ENCODE peak calls at places on chromosomes 12 and 14, in seven cellular contexts. One of them, this sample, is unnamed.

GRCh38 chr14:104143521-104144452 is 5.4 kb downstream of the KIF26A start:
- DNase-seq in GM23338: no peak
- DNase-seq in left ventricle myocardium inferior: no peak
- DNase-seq in stomach: peak; percentile 38
- DNase-seq in heart right ventricle: peak; percentile 10
- DNase-seq in breast epithelium: no peak
- DNase-seq in upper lobe of right lung: peak; percentile 60
- DNase-seq in this sample: no peak

GRCh38 chr12:53999596-54000104 is 311 bp upstream of the HOXC9 start:
- DNase-seq in heart right ventricle: no peak
- DNase-seq in left ventricle myocardium inferior: no peak
- DNase-seq in stomach: no peak
- DNase-seq in GM23338: peak; percentile 77
- DNase-seq in upper lobe of right lung: peak; percentile 57
- DNase-seq in breast epithelium: peak; percentile 64
- DNase-seq in this sample: no peak

GRCh38 chr14:80164991-80165390 is 46.3 kb downstream of the DIO2 start:
- DNase-seq in GM23338: no peak
- DNase-seq in heart right ventricle: no peak
- DNase-seq in upper lobe of right lung: no peak
- DNase-seq in left ventricle myocardium inferior: no peak
- DNase-seq in stomach: no peak
- DNase-seq in breast epithelium: no peak
- DNase-seq in this sample: no peak

GRCh38 chr14:63039800-63040380 is 5.4 kb downstream of the KCNH5 start:
- DNase-seq in stomach: no peak
- DNase-seq in upper lobe of right lung: no peak
- DNase-seq in left ventricle myocardium inferior: no peak
- DNase-seq in GM23338: peak; percentile 81
- DNase-seq in heart right ventricle: no peak
- DNase-seq in breast epithelium: no peak
- DNase-seq in this sample: peak; percentile 29

GRCh38 chr12:105332925-105333324 is 2.4 kb downstream of the C12orf75 start:
- DNase-seq in GM23338: no peak
- DNase-seq in left ventricle myocardium inferior: no peak
- DNase-seq in upper lobe of right lung: no peak
- DNase-seq in heart right ventricle: no peak
- DNase-seq in stomach: no peak
- DNase-seq in breast epithelium: no peak
- DNase-seq in this sample: no peak

GRCh38 chr12:20527396-20528154 is 159.2 kb downstream of the PDE3A start:
- DNase-seq in GM23338: no peak
- DNase-seq in breast epithelium: no peak
- DNase-seq in upper lobe of right lung: no peak
- DNase-seq in stomach: no peak
- DNase-seq in heart right ventricle: no peak
- DNase-seq in left ventricle myocardium inferior: no peak
- DNase-seq in this sample: peak; percentile 87

GRCh38 chr12:110345963-110346362 is 57.5 kb downstream of the ANAPC7 start:
- DNase-seq in heart right ventricle: no peak
- DNase-seq in left ventricle myocardium inferior: no peak
- DNase-seq in GM23338: no peak
- DNase-seq in breast epithelium: no peak
- DNase-seq in stomach: no peak
- DNase-seq in upper lobe of right lung: no peak
- DNase-seq in this sample: no peak

GRCh38 chr14:22549304-22549962 is 39.6 kb downstream of the DAD1 start:
- DNase-seq in GM23338: no peak
- DNase-seq in breast epithelium: no peak
- DNase-seq in left ventricle myocardium inferior: no peak
- DNase-seq in heart right ventricle: no peak
- DNase-seq in stomach: no peak
- DNase-seq in upper lobe of right lung: no peak
- DNase-seq in this sample: no peak

GRCh38 chr12:19482551-19483109 is 43.3 kb downstream of the AEBP2 start:
- DNase-seq in left ventricle myocardium inferior: no peak
- DNase-seq in breast epithelium: no peak
- DNase-seq in heart right ventricle: peak; percentile 22
- DNase-seq in stomach: no peak
- DNase-seq in GM23338: peak; percentile 64
- DNase-seq in upper lobe of right lung: no peak
- DNase-seq in this sample: no peak

GRCh38 chr12:82461393-82461792 is 103.1 kb downstream of the METTL25 start:
- DNase-seq in left ventricle myocardium inferior: no peak
- DNase-seq in stomach: no peak
- DNase-seq in upper lobe of right lung: no peak
- DNase-seq in breast epithelium: no peak
- DNase-seq in GM23338: no peak
- DNase-seq in heart right ventricle: no peak
- DNase-seq in this sample: no peak

GRCh38 chr12:10551375-10551774 is 45.7 kb downstream of the EIF2S3B start:
- DNase-seq in upper lobe of right lung: no peak
- DNase-seq in left ventricle myocardium inferior: no peak
- DNase-seq in stomach: no peak
- DNase-seq in breast epithelium: no peak
- DNase-seq in heart right ventricle: peak; percentile 6
- DNase-seq in GM23338: no peak
- DNase-seq in this sample: no peak

GRCh38 chr12:47725893-47726292 is 603 bp upstream of the ENDOU start:
- DNase-seq in GM23338: no peak
- DNase-seq in left ventricle myocardium inferior: no peak
- DNase-seq in breast epithelium: no peak
- DNase-seq in heart right ventricle: no peak
- DNase-seq in stomach: no peak
- DNase-seq in upper lobe of right lung: no peak
- DNase-seq in this sample: peak; percentile 64

GRCh38 chr12:64066776-64067175 is 155.3 kb downstream of the KICS2 start:
- DNase-seq in GM23338: no peak
- DNase-seq in stomach: no peak
- DNase-seq in upper lobe of right lung: no peak
- DNase-seq in left ventricle myocardium inferior: no peak
- DNase-seq in breast epithelium: no peak
- DNase-seq in heart right ventricle: no peak
- DNase-seq in this sample: no peak

GRCh38 chr14:81137316-81137715 is 83.4 kb downstream of the GTF2A1 start:
- DNase-seq in upper lobe of right lung: no peak
- DNase-seq in breast epithelium: no peak
- DNase-seq in stomach: no peak
- DNase-seq in left ventricle myocardium inferior: no peak
- DNase-seq in heart right ventricle: no peak
- DNase-seq in GM23338: no peak
- DNase-seq in this sample: peak; percentile 6

GRCh38 chr12:9795945-9796344 is 31.3 kb upstream of the KLRF1 start:
- DNase-seq in left ventricle myocardium inferior: no peak
- DNase-seq in upper lobe of right lung: no peak
- DNase-seq in stomach: no peak
- DNase-seq in GM23338: no peak
- DNase-seq in breast epithelium: no peak
- DNase-seq in heart right ventricle: no peak
- DNase-seq in this sample: no peak

GRCh38 chr14:22602853-22603252 is 4.8 kb downstream of the ABHD4 start:
- DNase-seq in upper lobe of right lung: no peak
- DNase-seq in left ventricle myocardium inferior: no peak
- DNase-seq in breast epithelium: no peak
- DNase-seq in GM23338: no peak
- DNase-seq in heart right ventricle: no peak
- DNase-seq in stomach: no peak
- DNase-seq in this sample: no peak

GRCh38 chr14:54252072-54252730 is 144.6 kb upstream of the CDKN3 start:
- DNase-seq in GM23338: no peak
- DNase-seq in left ventricle myocardium inferior: no peak
- DNase-seq in heart right ventricle: no peak
- DNase-seq in upper lobe of right lung: no peak
- DNase-seq in stomach: no peak
- DNase-seq in breast epithelium: peak; percentile 27
- DNase-seq in this sample: peak; percentile 86

GRCh38 chr12:14768823-14769405 is 34.4 kb downstream of the WBP11 start:
- DNase-seq in left ventricle myocardium inferior: no peak
- DNase-seq in breast epithelium: no peak
- DNase-seq in stomach: peak; percentile 33
- DNase-seq in heart right ventricle: no peak
- DNase-seq in GM23338: peak; percentile 59
- DNase-seq in upper lobe of right lung: no peak
- DNase-seq in this sample: no peak

GRCh38 chr12:94206886-94207285 is 58.5 kb downstream of the PLXNC1 start:
- DNase-seq in stomach: no peak
- DNase-seq in heart right ventricle: no peak
- DNase-seq in upper lobe of right lung: no peak
- DNase-seq in left ventricle myocardium inferior: no peak
- DNase-seq in breast epithelium: no peak
- DNase-seq in GM23338: no peak
- DNase-seq in this sample: no peak

GRCh38 chr12:6532927-6533652 is 1.2 kb upstream of the GAPDH start:
- DNase-seq in breast epithelium: peak; percentile 70
- DNase-seq in heart right ventricle: peak; percentile 76
- DNase-seq in upper lobe of right lung: peak; percentile 82
- DNase-seq in left ventricle myocardium inferior: peak; percentile 80
- DNase-seq in stomach: peak; percentile 65
- DNase-seq in GM23338: peak; percentile 84
- DNase-seq in this sample: no peak

GRCh38 chr12:65121049-65121955 is at the start of gene WIF1:
- DNase-seq in stomach: peak; percentile 45
- DNase-seq in left ventricle myocardium inferior: no peak
- DNase-seq in upper lobe of right lung: peak; percentile 91
- DNase-seq in GM23338: peak; percentile 92
- DNase-seq in breast epithelium: peak; percentile 25
- DNase-seq in heart right ventricle: peak; percentile 14
- DNase-seq in this sample: no peak

GRCh38 chr14:30333934-30334333 is 225.0 kb upstream of the G2E3 start:
- DNase-seq in heart right ventricle: no peak
- DNase-seq in left ventricle myocardium inferior: no peak
- DNase-seq in breast epithelium: no peak
- DNase-seq in stomach: no peak
- DNase-seq in upper lobe of right lung: no peak
- DNase-seq in GM23338: no peak
- DNase-seq in this sample: no peak

GRCh38 chr14:30332374-30332773 is 226.6 kb upstream of the G2E3 start:
- DNase-seq in upper lobe of right lung: no peak
- DNase-seq in GM23338: no peak
- DNase-seq in stomach: no peak
- DNase-seq in left ventricle myocardium inferior: no peak
- DNase-seq in breast epithelium: no peak
- DNase-seq in heart right ventricle: no peak
- DNase-seq in this sample: no peak

GRCh38 chr14:30331030-30331429 is 227.9 kb upstream of the G2E3 start:
- DNase-seq in breast epithelium: no peak
- DNase-seq in left ventricle myocardium inferior: no peak
- DNase-seq in heart right ventricle: no peak
- DNase-seq in upper lobe of right lung: no peak
- DNase-seq in stomach: no peak
- DNase-seq in GM23338: no peak
- DNase-seq in this sample: no peak

DNA sequence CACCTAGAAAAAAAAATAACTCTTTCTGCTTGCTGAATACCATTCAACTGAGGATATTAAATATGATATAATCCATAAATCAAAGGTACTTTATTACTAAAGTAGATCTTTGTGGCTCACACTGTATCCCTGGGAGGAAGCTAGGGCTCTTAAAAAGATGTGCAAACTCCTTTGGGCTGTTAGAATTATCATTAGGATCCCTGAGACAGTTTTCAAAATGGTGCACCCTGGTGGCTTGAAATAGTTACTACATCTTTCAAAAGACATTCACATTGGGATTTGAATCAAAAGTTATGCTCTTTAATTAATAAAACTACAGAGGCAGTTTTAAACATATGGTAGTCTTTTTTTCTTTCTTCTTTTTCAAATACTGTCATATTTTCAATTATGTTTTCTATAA is 228.5 kb upstream of the G2E3 start:
- DNase-seq in GM23338: peak; percentile 48
- DNase-seq in breast epithelium: no peak
- DNase-seq in upper lobe of right lung: no peak
- DNase-seq in heart right ventricle: no peak
- DNase-seq in left ventricle myocardium inferior: no peak
- DNase-seq in stomach: no peak
- DNase-seq in this sample: no peak
- TF ChIP-seq CTCF in GM23338: peak; percentile 66
- TF ChIP-seq CTCF in breast epithelium: no peak
- TF ChIP-seq CTCF in upper lobe of right lung: peak; percentile 38
- TF ChIP-seq CTCF in heart right ventricle: peak; percentile 18
- TF ChIP-seq CTCF in left ventricle myocardium inferior: peak; percentile 13
- TF ChIP-seq CTCF in stomach: no peak
- TF ChIP-seq CTCF in this sample: peak; percentile 32

DNA sequence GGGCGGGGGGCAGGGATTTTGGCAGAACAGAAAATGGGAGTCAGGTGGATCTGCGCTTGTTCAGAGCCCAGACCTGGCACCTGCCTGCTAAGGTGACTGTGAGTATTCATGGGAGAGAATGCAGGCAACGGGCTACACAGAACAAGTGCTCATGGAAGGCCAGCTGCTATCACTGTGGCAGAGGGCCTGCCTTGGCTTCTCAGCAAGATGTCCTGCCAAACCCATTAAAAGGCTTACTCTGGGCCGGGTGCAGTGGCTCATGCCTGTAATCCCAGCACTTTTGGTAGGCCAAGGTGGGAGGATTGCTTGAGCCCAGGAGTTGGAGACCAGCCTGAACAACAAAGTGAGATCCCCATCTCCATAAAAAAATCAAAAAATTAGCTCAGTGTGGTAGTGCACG is 21.0 kb downstream of the DIO3 start:
- DNase-seq in upper lobe of right lung: no peak
- DNase-seq in GM23338: no peak
- DNase-seq in breast epithelium: no peak
- DNase-seq in left ventricle myocardium inferior: peak; percentile 14
- DNase-seq in heart right ventricle: no peak
- DNase-seq in stomach: no peak
- DNase-seq in this sample: no peak
- H3K4me3 ChIP-seq in upper lobe of right lung: no peak overlapping the region
- H3K4me3 ChIP-seq in GM23338: no peak overlapping the region
- H3K4me3 ChIP-seq in breast epithelium: no peak overlapping the region
- H3K4me3 ChIP-seq in left ventricle myocardium inferior: no peak overlapping the region
- H3K4me3 ChIP-seq in heart right ventricle: no peak overlapping the region
- H3K4me3 ChIP-seq in stomach: no peak overlapping the region
- H3K4me3 ChIP-seq in this sample: no peak overlapping the region

GRCh38 chr14:46920542-46920941 is 269.0 kb upstream of the RPL10L start:
- DNase-seq in GM23338: peak; percentile 22
- DNase-seq in heart right ventricle: no peak
- DNase-seq in breast epithelium: no peak
- DNase-seq in upper lobe of right lung: no peak
- DNase-seq in left ventricle myocardium inferior: no peak
- DNase-seq in stomach: no peak
- DNase-seq in this sample: no peak
- TF ChIP-seq CTCF in GM23338: peak; percentile 53
- TF ChIP-seq CTCF in heart right ventricle: no peak
- TF ChIP-seq CTCF in breast epithelium: no peak
- TF ChIP-seq CTCF in upper lobe of right lung: no peak
- TF ChIP-seq CTCF in left ventricle myocardium inferior: no peak
- TF ChIP-seq CTCF in stomach: no peak
- TF ChIP-seq CTCF in this sample: peak; percentile 9

DNA sequence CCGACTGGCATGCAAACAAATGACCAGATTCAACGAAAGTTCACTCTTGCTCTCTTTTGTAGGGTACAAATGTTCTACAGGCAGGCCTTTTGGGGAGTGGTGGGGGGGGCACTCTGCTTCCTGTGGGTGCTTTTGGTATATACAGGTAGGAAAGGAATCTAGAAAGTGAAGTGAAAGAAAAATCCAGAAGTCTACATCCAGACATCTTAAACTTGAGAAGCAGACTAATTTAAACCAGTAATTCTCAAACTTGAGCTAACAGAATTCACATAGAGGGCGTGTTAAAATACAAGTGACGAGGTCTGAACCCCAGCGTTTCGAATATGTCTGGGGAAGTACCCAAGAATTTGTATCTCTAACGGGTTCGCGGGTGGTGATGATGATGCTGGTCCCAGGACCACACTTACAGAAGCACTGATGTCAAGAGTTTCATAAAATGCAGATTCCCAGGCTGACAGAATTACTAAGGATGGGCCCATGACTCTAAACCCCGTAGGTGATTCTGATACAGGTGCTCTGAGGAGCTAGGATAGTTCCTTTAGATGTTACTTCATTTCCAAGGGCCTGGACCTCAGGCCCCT is 480 bp upstream of the GPR135 start:
- DNase-seq in GM23338: no peak
- DNase-seq in left ventricle myocardium inferior: no peak
- DNase-seq in heart right ventricle: no peak
- DNase-seq in stomach: no peak
- DNase-seq in breast epithelium: no peak
- DNase-seq in upper lobe of right lung: no peak
- DNase-seq in this sample: no peak
- H3K4me3 ChIP-seq in GM23338: peak overlapping the region; percentile 77
- H3K4me3 ChIP-seq in left ventricle myocardium inferior: peak overlapping the region; percentile 80
- H3K4me3 ChIP-seq in heart right ventricle: peak overlapping the region; percentile 70
- H3K4me3 ChIP-seq in stomach: peak overlapping the region; percentile 71
- H3K4me3 ChIP-seq in breast epithelium: peak overlapping the region; percentile 76
- H3K4me3 ChIP-seq in upper lobe of right lung: peak overlapping the region; percentile 65
- H3K4me3 ChIP-seq in this sample: peak overlapping the region; percentile 47